ENCODE peak calls at places on chromosomes 16 and 17, in four cellular contexts. I is HCT116, G is GM23248, U is PC-3. D is an unnamed sample. For H3K9me2, the result is how much of the 10 kb centered on the place peaks cover.

GRCh38 chr17:40176409-40177110 is 710 bp upstream of the RAPGEFL1 start:
- DNase-seq in I (no peak), G (no peak), U (peak), D (peak)

GRCh38 chr17:43601280-43602050 is 55.3 kb upstream of the ETV4 start:
- DNase-seq in I (no peak), G (no peak), U (no peak), D (no peak)

GRCh38 chr17:63439682-63440081 is 6.4 kb downstream of the CYB561 start:
- DNase-seq in I (no peak), G (peak), U (peak), D (no peak)

GRCh38 chr17:64006361-64007088 is 8.4 kb downstream of the PRR29 start:
- DNase-seq in I (no peak), G (no peak), U (no peak), D (no peak)

GRCh38 chr16:7501868-7502267 is 169.2 kb downstream of the RBFOX1 start:
- DNase-seq in I (no peak), G (no peak), U (no peak), D (no peak)

GRCh38 chr16:88387941-88388627 is 5.3 kb downstream of the ZNF469 start:
- DNase-seq in I (no peak), G (peak), U (peak), D (peak)

GRCh38 chr16:66713076-66713475 is 16.5 kb upstream of the CMTM4 start:
- DNase-seq in I (no peak), G (peak), U (no peak), D (no peak)

GRCh38 chr16:4702466-4702808 is 9.1 kb downstream of the NUDT16L1 start:
- DNase-seq in I (no peak), G (no peak), U (no peak), D (peak)

GRCh38 chr16:11175850-11176341 is 80.1 kb downstream of the SOCS1 start:
- DNase-seq in I (no peak), G (no peak), U (no peak), D (no peak)

GRCh38 chr17:19904412-19904811 is 36.7 kb upstream of the ULK2 start:
- DNase-seq in I (no peak), G (peak), U (peak), D (no peak)

GRCh38 chr17:65163990-65164495 is 26.9 kb downstream of the RGS9 start:
- DNase-seq in I (peak), G (peak), U (peak), D (peak)

GRCh38 chr16:87747626-87748025 is 18.2 kb downstream of the KLHDC4 start:
- DNase-seq in I (no peak), G (no peak), U (no peak), D (no peak)

GRCh38 chr17:28665994-28666393 is 4.0 kb downstream of the SUPT6H start:
- DNase-seq in I (no peak), G (no peak), U (no peak), D (no peak)

GRCh38 chr17:65896889-65897288 is 295.0 kb downstream of the CEP112 start:
- DNase-seq in I (no peak), G (no peak), U (no peak), D (no peak)

GRCh38 chr16:73172621-73173312 is 124.8 kb upstream of the ZFHX3 start:
- DNase-seq in I (no peak), G (peak), U (peak), D (peak)

GRCh38 chr17:21034350-21035235 is 8.2 kb downstream of the USP22 start:
- DNase-seq in I (no peak), G (peak), U (no peak), D (no peak)

GRCh38 chr17:67461228-67461780 is 84.2 kb downstream of the PITPNC1 start:
- DNase-seq in I (no peak), G (no peak), U (no peak), D (no peak)

GRCh38 chr16:46914556-46915201 is 30.5 kb downstream of the GPT2 start:
- DNase-seq in I (no peak), G (no peak), U (no peak), D (no peak)

GRCh38 chr17:82838386-82839063 is 1.3 kb downstream of the ZNF750 start:
- DNase-seq in I (no peak), G (peak), U (peak), D (peak)

GRCh38 chr17:81711814-81712467 is at the start of gene SLC25A10:
- DNase-seq in I (peak), G (peak), U (peak), D (peak)

GRCh38 chr16:88681709-88682451 is 4.4 kb downstream of the SNAI3 start:
- DNase-seq in I (no peak), G (peak), U (no peak), D (no peak)

GRCh38 chr17:64162575-64162974 is 32.6 kb upstream of the ERN1 start:
- DNase-seq in I (no peak), G (no peak), U (no peak), D (no peak)

GRCh38 chr17:48626470-48627241 is 498 bp upstream of the HOXB9 start:
- DNase-seq in I (peak), G (peak), U (peak), D (peak)

GRCh38 chr16:2516391-2517240 is 2.9 kb downstream of the ATP6V0C start:
- DNase-seq in I (no peak), G (peak), U (no peak), D (no peak)

GRCh38 chr16:1296688-1297412 is 12.6 kb upstream of the UBE2I start:
- DNase-seq in I (peak), G (peak), U (peak), D (peak)

GRCh38 chr17:46722662-46723285 is 95.7 kb downstream of the WNT3 start:
- DNase-seq in I (no peak), G (peak), U (no peak), D (no peak)

GRCh38 chr16:55107851-55108250 is 177.2 kb downstream of the IRX5 start:
- DNase-seq in I (no peak), G (no peak), U (no peak), D (peak)

GRCh38 chr17:76469991-76470739 is 2.8 kb downstream of the AANAT start:
- DNase-seq in I (no peak), G (no peak), U (no peak), D (no peak)

GRCh38 chr16:67249178-67249759 is 490 bp downstream of the SLC9A5 start:
- DNase-seq in I (no peak), G (peak), U (no peak), D (no peak)

GRCh38 chr16:17784073-17784472 is 313.3 kb upstream of the XYLT1 start:
- DNase-seq in I (no peak), G (peak), U (peak), D (peak)

GRCh38 chr16:22641030-22641671 is 130.5 kb downstream of the NPIPB5 start:
- DNase-seq in I (peak), G (peak), U (peak), D (peak)

GRCh38 chr17:39867891-39868553 is at the start of gene ZPBP2:
- DNase-seq in I (no peak), G (peak), U (no peak), D (no peak)

GRCh38 chr16:483351-484075 is 44.0 kb upstream of the CAPN15 start:
- DNase-seq in I (no peak), G (no peak), U (no peak), D (peak)

GRCh38 chr16:81973737-81974136 is 37.5 kb downstream of the SDR42E1 start:
- DNase-seq in I (no peak), G (no peak), U (no peak), D (no peak)

GRCh38 chr17:80774146-80774545 is 217.5 kb upstream of the CHMP6 start:
- DNase-seq in I (no peak), G (no peak), U (no peak), D (no peak)

GRCh38 chr17:81578561-81579225 is 26.5 kb upstream of the FAAP100 start:
- DNase-seq in I (no peak), G (no peak), U (no peak), D (no peak)

GRCh38 chr17:73855933-73856332 is 211.7 kb upstream of the SDK2 start:
- DNase-seq in I (no peak), G (peak), U (no peak), D (no peak)
- H3K4me2 ChIP-seq in I (no peak), G (no peak), U (no peak), D (no peak)

GRCh38 chr16:57791156-57791902 is 11.0 kb downstream of the KIFC3 start:
- DNase-seq in I (no peak), G (no peak), U (no peak), D (no peak)
- H3K9me2 ChIP-seq in I (under half), G (under half), U (under half), D (under half)

GRCh38 chr16:86286991-86287640 is 223.2 kb upstream of the FOXF1 start:
- DNase-seq in I (no peak), G (no peak), U (no peak), D (peak)

GRCh38 chr16:86281435-86281834 is 228.9 kb upstream of the FOXF1 start:
- DNase-seq in I (no peak), G (no peak), U (no peak), D (no peak)

GRCh38 chr16:86285938-86286921 is 224.1 kb upstream of the FOXF1 start:
- DNase-seq in I (no peak), G (peak), U (no peak), D (peak)

GRCh38 chr16:86285421-86285820 is 224.9 kb upstream of the FOXF1 start:
- DNase-seq in I (no peak), G (no peak), U (no peak), D (no peak)

GRCh38 chr16:86283944-86284343 is 226.4 kb upstream of the FOXF1 start:
- DNase-seq in I (no peak), G (no peak), U (no peak), D (no peak)
- H3K27ac ChIP-seq in I (no peak), G (no peak), U (no peak), D (no peak)

GRCh38 chr17:1709403-1709891 is 730 bp downstream of the TLCD2 start:
- DNase-seq in I (no peak), G (peak), U (no peak), D (peak)
- H3K4me2 ChIP-seq in I (peak), G (peak), U (no peak), D (peak)

DNA sequence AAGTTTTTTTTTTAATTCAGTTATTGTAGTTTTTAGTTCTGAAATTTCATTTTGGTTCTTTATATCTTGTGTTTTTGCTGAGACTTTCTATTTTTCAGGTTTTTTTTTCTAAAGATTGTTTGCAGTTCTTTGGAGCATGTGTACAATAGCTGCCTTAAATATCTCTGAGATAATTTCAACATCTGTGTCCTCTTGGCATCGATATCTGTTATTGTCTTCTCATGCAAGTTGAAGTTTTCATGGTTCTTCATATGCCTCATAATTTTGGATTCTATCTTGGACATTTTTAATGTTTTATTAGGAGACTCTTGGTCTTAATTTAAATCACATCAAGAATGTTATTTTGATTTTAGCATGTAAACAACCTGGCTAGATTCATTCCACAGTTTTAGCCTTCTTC is 22.8 kb downstream of the COX11 start:
- DNase-seq in I (no peak), G (peak), U (no peak), D (no peak)
- H3K9me2 ChIP-seq in I (under half), G (under half), U (under half), D (under half)

GRCh38 chr17:57422574-57423164 is 166.3 kb downstream of the MSI2 start:
- DNase-seq in I (peak), G (peak), U (peak), D (no peak)
- H3K27ac ChIP-seq in I (peak), G (no peak), U (peak), D (no peak)

GRCh38 chr16:53900678-53901077 is 196.7 kb downstream of the FTO start:
- DNase-seq in I (no peak), G (no peak), U (no peak), D (no peak)

GRCh38 chr16:53901396-53901795 is 197.4 kb downstream of the FTO start:
- DNase-seq in I (no peak), G (no peak), U (no peak), D (no peak)

GRCh38 chr16:53908731-53909130 is 204.8 kb downstream of the FTO start:
- DNase-seq in I (no peak), G (no peak), U (no peak), D (no peak)

GRCh38 chr16:53905028-53905427 is 201.1 kb downstream of the FTO start:
- DNase-seq in I (no peak), G (no peak), U (no peak), D (no peak)

DNA sequence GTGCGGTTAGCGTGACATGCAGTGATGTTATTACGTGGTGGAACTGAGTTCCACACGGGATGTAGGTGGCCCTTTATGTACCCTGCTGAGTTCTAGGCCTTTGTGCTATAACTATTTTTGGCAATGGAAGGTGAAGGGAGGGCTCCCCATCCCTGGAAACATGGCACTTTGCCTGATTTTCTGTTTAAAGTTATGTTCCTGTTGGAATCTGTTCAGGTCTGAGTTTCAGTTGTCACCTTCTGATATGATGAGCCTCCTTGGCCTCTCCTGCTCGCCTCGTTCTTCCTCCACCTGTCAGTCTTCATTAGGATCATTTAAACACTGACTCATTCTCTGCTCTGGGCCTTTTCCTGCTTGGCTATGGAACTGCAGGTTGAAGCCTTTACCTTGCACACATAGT is 200.6 kb downstream of the FTO start:
- DNase-seq in I (no peak), G (no peak), U (no peak), D (peak)
- H3K4me2 ChIP-seq in I (no peak), G (no peak), U (no peak), D (no peak)